ENCODE peak calls at places on chromosome 11, in ten cellular contexts. R is uterus; D is astrocyte; U is left ventricle myocardium superior; B is head of caudate nucleus; O is AG09309; P is Calu3; T is stimulated activated CD4-positive, alpha-beta T cell treated with anti-CD3 and anti-CD28 coated beads, Interleukin-4, amount 100 ng/mL, for 1 hour; H is ACHN; Q is stimulated activated CD8-positive, alpha-beta memory T cell treated with anti-CD3 and anti-CD28 coated beads, Interleukin-4, amount 100 ng/mL, for 4 hours. C is an unnamed sample.

GRCh38 chr11:132142102-132142501 is 771.7 kb downstream of the NTM start:
- DNase-seq in Q (no peak), D (no peak), B (no peak), U (no peak), O (no peak), H (no peak), R (no peak), P (no peak), T (no peak), C (no peak)

GRCh38 chr11:106568632-106569031 is 449.6 kb downstream of the GUCY1A2 start:
- DNase-seq in U (no peak), P (no peak), O (no peak), Q (no peak), R (no peak), D (no peak), B (no peak), T (no peak), H (no peak), C (no peak)

GRCh38 chr11:17683378-17684161 is 35.8 kb upstream of the MYOD1 start:
- DNase-seq in H (peak), T (no peak), P (peak), Q (no peak), B (no peak), O (no peak), U (no peak), R (no peak), D (peak), C (no peak)

GRCh38 chr11:12042215-12042676 is 33.8 kb upstream of the DKK3 start:
- DNase-seq in H (peak), D (peak), T (no peak), P (no peak), Q (no peak), R (no peak), U (no peak), B (no peak), O (peak), C (no peak)

GRCh38 chr11:73230276-73230875 is 12.3 kb downstream of the P2RY2 start:
- DNase-seq in D (no peak), H (no peak), U (no peak), P (no peak), Q (no peak), T (no peak), R (peak), B (no peak), O (no peak), C (no peak)

GRCh38 chr11:67699521-67699920 is 25.1 kb upstream of the ALDH3B2 start:
- DNase-seq in O (no peak), Q (no peak), H (no peak), U (no peak), T (no peak), P (no peak), R (no peak), D (peak), B (no peak), C (no peak)

GRCh38 chr11:2731285-2732125 is 31.7 kb upstream of the KCNQ1OT1 start:
- DNase-seq in H (no peak), B (no peak), P (no peak), D (no peak), T (no peak), O (no peak), Q (no peak), U (no peak), R (no peak), C (no peak)

GRCh38 chr11:45385423-45385822 is 99.3 kb upstream of the SYT13 start:
- DNase-seq in T (no peak), H (no peak), R (no peak), P (no peak), Q (no peak), D (no peak), O (no peak), U (no peak), B (no peak), C (no peak)

GRCh38 chr11:93822359-93822758 is 28.1 kb downstream of the VSTM5 start:
- DNase-seq in P (no peak), H (peak), O (no peak), D (no peak), B (no peak), T (no peak), R (no peak), U (no peak), Q (no peak), C (no peak)